ENCODE peak calls at places on chromosomes 1 and 21, in nine cellular contexts. M is Peyer's patch; I is IMR-90; G is neuronal stem cell; N is PC-3; V is breast epithelium; H is right lobe of liver; S is ovary; K is CD4-positive, CD25-positive, alpha-beta regulatory T cell. Y is an unnamed sample.

GRCh38 chr1:68116643-68117235 is 66.3 kb upstream of the DIRAS3 start:
- DNase-seq in M (peak; percentile 87), I (peak; percentile 61), G (peak; percentile 49), N (peak; percentile 71), V (no peak), H (no peak), S (peak; percentile 48), K (peak; percentile 23), Y (no peak)

GRCh38 chr21:17726047-17726446 is 93.1 kb downstream of the C21orf91 start:
- DNase-seq in M (no peak), I (peak; percentile 7), G (no peak), N (peak; percentile 32), V (no peak), H (no peak), S (no peak), K (no peak), Y (no peak)

GRCh38 chr1:34851431-34852105 is 8.0 kb downstream of the SMIM12 start:
- DNase-seq in M (no peak), I (no peak), G (no peak), N (peak; percentile 13), V (no peak), H (peak; percentile 90), S (no peak), K (no peak), Y (no peak)

GRCh38 chr1:245807306-245807705 is 652.5 kb downstream of the KIF26B start:
- DNase-seq in M (peak; percentile 55), I (no peak), G (no peak), N (no peak), V (no peak), H (no peak), S (no peak), K (no peak), Y (no peak)

GRCh38 chr1:30087465-30087864 is 635.9 kb downstream of the MATN1 start:
- DNase-seq in M (no peak), I (no peak), G (no peak), N (peak; percentile 33), V (no peak), H (no peak), S (no peak), K (no peak), Y (no peak)

GRCh38 chr1:6440198-6441126 is 15.9 kb downstream of the ESPN start:
- DNase-seq in M (peak; percentile 87), I (peak; percentile 22), G (no peak), N (peak; percentile 85), V (no peak), H (no peak), S (no peak), K (peak; percentile 65), Y (peak; percentile 72)

GRCh38 chr1:226679303-226679702 is 59.8 kb downstream of the ITPKB start:
- DNase-seq in M (no peak), I (no peak), G (no peak), N (no peak), V (no peak), H (no peak), S (no peak), K (no peak), Y (peak; percentile 36)

GRCh38 chr1:58929667-58930325 is 145.9 kb upstream of the JUN start:
- DNase-seq in M (peak; percentile 92), I (no peak), G (no peak), N (peak; percentile 60), V (no peak), H (no peak), S (no peak), K (peak; percentile 23), Y (peak; percentile 18)

GRCh38 chr1:205763979-205764378 is 11.3 kb downstream of the RAB29 start:
- DNase-seq in M (no peak), I (no peak), G (no peak), N (no peak), V (no peak), H (no peak), S (no peak), K (no peak), Y (no peak)

GRCh38 chr1:215606036-215606435 is 38.9 kb downstream of the KCTD3 start:
- DNase-seq in M (no peak), I (no peak), G (no peak), N (no peak), V (no peak), H (no peak), S (no peak), K (no peak), Y (no peak)

GRCh38 chr21:34204481-34205439 is 131.4 kb downstream of the MRPS6 start:
- DNase-seq in M (no peak), I (no peak), G (no peak), N (no peak), V (no peak), H (no peak), S (no peak), K (no peak), Y (no peak)

GRCh38 chr1:219990782-219991510 is 55.4 kb downstream of the EPRS1 start:
- DNase-seq in M (no peak), I (peak; percentile 51), G (peak; percentile 2), N (peak; percentile 80), V (no peak), H (no peak), S (no peak), K (no peak), Y (peak; percentile 2)

GRCh38 chr21:33687634-33688033 is 45.3 kb downstream of the ITSN1 start:
- DNase-seq in M (no peak), I (peak; percentile 24), G (no peak), N (no peak), V (no peak), H (no peak), S (no peak), K (no peak), Y (no peak)

GRCh38 chr1:160309183-160309535 is 24.2 kb upstream of the PEX19 start:
- DNase-seq in M (no peak), I (peak; percentile 59), G (no peak), N (peak; percentile 43), V (no peak), H (no peak), S (no peak), K (no peak), Y (no peak)

GRCh38 chr1:235703516-235703915 is 53.9 kb upstream of the GNG4 start:
- DNase-seq in M (no peak), I (peak; percentile 70), G (no peak), N (peak; percentile 79), V (no peak), H (no peak), S (no peak), K (no peak), Y (no peak)

GRCh38 chr1:27934818-27935549 is at the start of gene SMPDL3B:
- DNase-seq in M (peak; percentile 82), I (no peak), G (peak; percentile 29), N (peak; percentile 90), V (peak; percentile 43), H (no peak), S (no peak), K (no peak), Y (no peak)

GRCh38 chr21:26199471-26199870 is 28.9 kb upstream of the APP start:
- DNase-seq in M (no peak), I (peak; percentile 82), G (no peak), N (no peak), V (no peak), H (no peak), S (no peak), K (no peak), Y (no peak)

DNA sequence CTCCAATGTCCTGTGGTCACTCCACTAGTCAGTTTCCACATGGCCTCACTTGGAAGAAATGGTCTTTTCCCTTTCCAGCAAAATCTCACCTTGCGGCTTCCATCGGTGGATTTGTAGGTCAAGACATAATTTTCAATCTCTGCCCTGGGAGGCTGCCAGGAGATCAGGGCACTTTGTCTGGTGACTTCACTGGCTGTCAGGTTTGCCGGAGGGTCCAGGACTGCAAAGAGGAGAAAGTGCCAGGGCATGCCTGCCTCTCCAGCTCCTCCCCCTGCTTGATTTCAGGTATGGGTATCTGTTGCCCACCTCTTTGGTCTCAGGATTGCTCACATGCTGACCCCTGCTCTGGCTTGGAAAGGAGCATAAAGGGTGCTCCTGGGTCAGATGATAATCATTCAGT is 162.8 kb upstream of the KIAA0040 start:
- DNase-seq in M (no peak), I (no peak), G (no peak), N (no peak), V (no peak), H (no peak), S (no peak), K (no peak), Y (no peak)
- H3K4me1 ChIP-seq in M (no peaks in the 10 kb centered on the region), I (no peaks in the 10 kb centered on the region), G (no peaks in the 10 kb centered on the region), N (no peaks in the 10 kb centered on the region), V (no peaks in the 10 kb centered on the region), H (peaks cover 13% of the 10 kb centered on the region), S (no peaks in the 10 kb centered on the region), K (no peaks in the 10 kb centered on the region), Y (no peaks in the 10 kb centered on the region)

DNA sequence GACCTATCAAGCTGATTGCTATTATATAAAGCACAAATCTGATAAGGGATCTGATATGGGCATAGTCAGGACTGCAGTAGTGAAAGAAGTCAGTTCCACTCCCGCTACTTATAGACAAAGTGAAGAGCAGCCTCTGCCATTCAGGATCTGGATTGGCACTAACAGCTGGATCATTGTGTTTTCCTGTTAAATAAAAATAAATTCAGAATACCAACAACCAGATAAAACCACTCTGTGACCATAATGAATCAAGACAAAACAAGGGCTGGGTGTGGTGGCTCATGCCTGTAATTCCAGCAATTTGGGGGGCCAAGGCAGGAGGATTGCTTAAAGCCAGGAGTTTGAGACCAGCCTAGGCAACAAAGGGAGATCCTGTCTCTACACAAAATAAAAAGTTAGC is 5.0 kb upstream of the GLRX2 start:
- DNase-seq in M (no peak), I (no peak), G (no peak), N (no peak), V (no peak), H (no peak), S (no peak), K (no peak), Y (no peak)
- H3K27ac ChIP-seq in M (no peak overlapping the region), I (no peak overlapping the region), G (no peak overlapping the region), N (no peak overlapping the region), V (no peak overlapping the region), H (no peak overlapping the region), S (no peak overlapping the region), K (no peak overlapping the region), Y (no peak overlapping the region)

DNA sequence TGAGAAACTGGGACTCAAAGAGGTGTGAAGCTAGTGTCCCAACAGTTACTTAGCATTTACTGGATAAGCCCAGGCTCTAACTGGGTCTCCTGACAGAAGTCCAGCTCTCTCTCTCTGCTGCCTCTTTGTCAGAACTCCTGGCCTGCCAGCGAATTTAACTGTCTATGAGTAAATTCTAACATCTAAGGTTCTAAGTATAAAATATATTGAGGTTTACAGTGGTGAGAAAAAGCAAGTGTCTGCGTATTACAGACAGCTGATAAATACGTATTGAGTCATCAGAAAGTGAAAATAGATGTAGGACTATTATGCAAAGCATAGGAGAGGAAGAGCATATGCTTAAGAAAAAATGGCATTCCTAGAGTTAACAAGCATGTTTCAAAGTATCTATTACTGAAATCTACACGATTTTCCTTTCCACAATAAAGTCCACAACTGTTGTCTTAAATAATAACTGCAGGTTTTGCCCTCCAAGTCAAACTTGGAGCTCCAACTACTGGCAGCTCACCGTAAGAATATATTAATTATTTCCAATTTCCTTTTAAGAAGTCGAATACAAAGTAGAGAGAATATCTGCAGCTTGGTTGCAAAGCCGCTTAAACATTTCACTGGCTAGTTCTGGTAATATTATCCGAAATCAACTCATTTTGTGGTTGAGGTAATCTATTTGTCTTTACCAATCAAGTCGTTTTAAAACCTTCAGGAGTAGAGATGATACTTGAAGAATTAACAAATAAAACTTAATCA is 1.4 kb upstream of the RGS2 start:
- DNase-seq in M (no peak), I (peak; percentile 56), G (no peak), N (peak; percentile 40), V (no peak), H (no peak), S (no peak), K (peak; percentile 41), Y (peak; percentile 42)
- H3K4me3 ChIP-seq in M (peak overlapping the region; percentile 67), I (no peak overlapping the region), G (no peak overlapping the region), N (peak overlapping the region; percentile 86), V (peak overlapping the region; percentile 75), H (no peak overlapping the region), S (peak overlapping the region; percentile 55), K (peak overlapping the region; percentile 87), Y (peak overlapping the region; percentile 32)

GRCh38 chr1:202551683-202552082 is 158.6 kb downstream of the SYT2 start:
- DNase-seq in M (no peak), I (no peak), G (no peak), N (peak; percentile 6), V (peak; percentile 70), H (no peak), S (no peak), K (no peak), Y (no peak)
- H3K4me1 ChIP-seq in M (peaks cover 18% of the 10 kb centered on the region), I (no peaks in the 10 kb centered on the region), G (no peaks in the 10 kb centered on the region), N (peaks cover 4% of the 10 kb centered on the region), V (no peaks in the 10 kb centered on the region), H (peaks cover 9% of the 10 kb centered on the region), S (peaks cover 20% of the 10 kb centered on the region), K (no peaks in the 10 kb centered on the region), Y (no peaks in the 10 kb centered on the region)

Y was measured in CD4-positive, alpha-beta memory T cell.